ENCODE peak calls at places on chromosomes 5 and 9, in five cellular contexts. One of them, this sample, is unnamed. For H3K36me3 and H3K4me1, the result is how much of the 10 kb centered on the place peaks cover.

GRCh38 chr5:79241535-79241979 is 5.6 kb downstream of the JMY start:
- DNase-seq in SK-N-SH: no peak
- DNase-seq in MM.1S: no peak
- DNase-seq in CD8-positive, alpha-beta T cell: no peak
- DNase-seq in PC-3: peak
- DNase-seq in this sample: no peak

GRCh38 chr5:170533383-170533782 is 29.6 kb downstream of the KCNIP1 start:
- DNase-seq in CD8-positive, alpha-beta T cell: no peak
- DNase-seq in SK-N-SH: no peak
- DNase-seq in MM.1S: no peak
- DNase-seq in PC-3: no peak
- DNase-seq in this sample: no peak

GRCh38 chr5:152177626-152178349 is 227.3 kb downstream of the NMUR2 start:
- DNase-seq in MM.1S: no peak
- DNase-seq in SK-N-SH: no peak
- DNase-seq in CD8-positive, alpha-beta T cell: no peak
- DNase-seq in PC-3: peak
- DNase-seq in this sample: no peak

GRCh38 chr5:96344678-96345612 is 88.1 kb downstream of the PCSK1 start:
- DNase-seq in SK-N-SH: peak
- DNase-seq in CD8-positive, alpha-beta T cell: no peak
- DNase-seq in MM.1S: peak
- DNase-seq in PC-3: peak
- DNase-seq in this sample: peak

GRCh38 chr5:10863763-10864383 is 102.8 kb upstream of the DAP start:
- DNase-seq in CD8-positive, alpha-beta T cell: peak
- DNase-seq in MM.1S: peak
- DNase-seq in PC-3: peak
- DNase-seq in SK-N-SH: peak
- DNase-seq in this sample: peak

GRCh38 chr9:98962181-98962560 is 18.5 kb downstream of the COL15A1 start:
- DNase-seq in CD8-positive, alpha-beta T cell: no peak
- DNase-seq in PC-3: no peak
- DNase-seq in MM.1S: no peak
- DNase-seq in SK-N-SH: no peak
- DNase-seq in this sample: no peak

GRCh38 chr5:79617539-79617938 is 5.3 kb downstream of the TENT2 start:
- DNase-seq in PC-3: no peak
- DNase-seq in MM.1S: no peak
- DNase-seq in CD8-positive, alpha-beta T cell: no peak
- DNase-seq in SK-N-SH: no peak
- DNase-seq in this sample: no peak

GRCh38 chr5:43041131-43041668 is 1.1 kb upstream of the ANXA2R start:
- DNase-seq in MM.1S: no peak
- DNase-seq in SK-N-SH: no peak
- DNase-seq in PC-3: no peak
- DNase-seq in CD8-positive, alpha-beta T cell: peak
- DNase-seq in this sample: no peak

GRCh38 chr5:146428658-146429057 is 18.5 kb upstream of the TCERG1 start:
- DNase-seq in PC-3: peak
- DNase-seq in SK-N-SH: no peak
- DNase-seq in CD8-positive, alpha-beta T cell: no peak
- DNase-seq in MM.1S: peak
- DNase-seq in this sample: no peak

GRCh38 chr5:39192449-39193160 is 26.8 kb downstream of the FYB1 start:
- DNase-seq in MM.1S: no peak
- DNase-seq in CD8-positive, alpha-beta T cell: no peak
- DNase-seq in SK-N-SH: no peak
- DNase-seq in PC-3: no peak
- DNase-seq in this sample: no peak

GRCh38 chr9:36450110-36450732 is 50.2 kb upstream of the RNF38 start:
- DNase-seq in CD8-positive, alpha-beta T cell: no peak
- DNase-seq in SK-N-SH: peak
- DNase-seq in MM.1S: peak
- DNase-seq in PC-3: peak
- DNase-seq in this sample: peak

GRCh38 chr9:108125541-108125940 is 636.0 kb upstream of the KLF4 start:
- DNase-seq in PC-3: no peak
- DNase-seq in CD8-positive, alpha-beta T cell: no peak
- DNase-seq in SK-N-SH: peak
- DNase-seq in MM.1S: no peak
- DNase-seq in this sample: no peak

GRCh38 chr9:99299214-99300102 is 77.4 kb downstream of the SEC61B start:
- DNase-seq in PC-3: peak
- DNase-seq in SK-N-SH: peak
- DNase-seq in MM.1S: no peak
- DNase-seq in CD8-positive, alpha-beta T cell: no peak
- DNase-seq in this sample: no peak

GRCh38 chr5:172414618-172415599 is 39.4 kb downstream of the SH3PXD2B start:
- DNase-seq in SK-N-SH: no peak
- DNase-seq in PC-3: peak
- DNase-seq in CD8-positive, alpha-beta T cell: no peak
- DNase-seq in MM.1S: no peak
- DNase-seq in this sample: no peak

GRCh38 chr5:37308796-37309195 is 59.6 kb upstream of the CPLANE1 start:
- DNase-seq in PC-3: no peak
- DNase-seq in SK-N-SH: no peak
- DNase-seq in CD8-positive, alpha-beta T cell: no peak
- DNase-seq in MM.1S: no peak
- DNase-seq in this sample: no peak

GRCh38 chr5:53262348-53262970 is 152.9 kb upstream of the MOCS2 start:
- DNase-seq in CD8-positive, alpha-beta T cell: no peak
- DNase-seq in MM.1S: no peak
- DNase-seq in SK-N-SH: peak
- DNase-seq in PC-3: peak
- DNase-seq in this sample: no peak

GRCh38 chr5:171310816-171311697 is 2.0 kb downstream of the TLX3 start:
- DNase-seq in MM.1S: no peak
- DNase-seq in PC-3: peak
- DNase-seq in SK-N-SH: no peak
- DNase-seq in CD8-positive, alpha-beta T cell: no peak
- DNase-seq in this sample: no peak

GRCh38 chr9:133483611-133484010 is 4.7 kb upstream of the SLC2A6 start:
- DNase-seq in SK-N-SH: no peak
- DNase-seq in CD8-positive, alpha-beta T cell: no peak
- DNase-seq in PC-3: no peak
- DNase-seq in MM.1S: no peak
- DNase-seq in this sample: no peak

GRCh38 chr5:5542654-5543053 is 120.2 kb downstream of the ICE1 start:
- DNase-seq in CD8-positive, alpha-beta T cell: no peak
- DNase-seq in MM.1S: no peak
- DNase-seq in PC-3: no peak
- DNase-seq in SK-N-SH: peak
- DNase-seq in this sample: no peak

GRCh38 chr5:160959804-160960203 is 107.8 kb upstream of the ATP10B start:
- DNase-seq in SK-N-SH: no peak
- DNase-seq in MM.1S: peak
- DNase-seq in PC-3: peak
- DNase-seq in CD8-positive, alpha-beta T cell: no peak
- DNase-seq in this sample: peak

GRCh38 chr9:126791406-126792230 is 13.2 kb upstream of the ZBTB43 start:
- DNase-seq in SK-N-SH: no peak
- DNase-seq in MM.1S: no peak
- DNase-seq in PC-3: peak
- DNase-seq in CD8-positive, alpha-beta T cell: no peak
- DNase-seq in this sample: peak

GRCh38 chr5:34709861-34710673 is 53.9 kb downstream of the RAI14 start:
- DNase-seq in CD8-positive, alpha-beta T cell: no peak
- DNase-seq in PC-3: peak
- DNase-seq in SK-N-SH: no peak
- DNase-seq in MM.1S: no peak
- DNase-seq in this sample: no peak

GRCh38 chr9:105457560-105458294 is 9.9 kb downstream of the FSD1L start:
- DNase-seq in MM.1S: no peak
- DNase-seq in CD8-positive, alpha-beta T cell: no peak
- DNase-seq in PC-3: no peak
- DNase-seq in SK-N-SH: no peak
- DNase-seq in this sample: no peak

GRCh38 chr9:131227112-131228058 is 48.9 kb downstream of the FAM78A start:
- DNase-seq in PC-3: no peak
- DNase-seq in SK-N-SH: peak
- DNase-seq in MM.1S: no peak
- DNase-seq in CD8-positive, alpha-beta T cell: no peak
- DNase-seq in this sample: no peak

GRCh38 chr5:64344501-64344900 is 161.3 kb upstream of the RGS7BP start:
- DNase-seq in SK-N-SH: no peak
- DNase-seq in PC-3: no peak
- DNase-seq in MM.1S: no peak
- DNase-seq in CD8-positive, alpha-beta T cell: no peak
- DNase-seq in this sample: no peak

GRCh38 chr5:160787247-160787646 is 64.8 kb downstream of the ATP10B start:
- DNase-seq in SK-N-SH: no peak
- DNase-seq in PC-3: peak
- DNase-seq in CD8-positive, alpha-beta T cell: no peak
- DNase-seq in MM.1S: peak
- DNase-seq in this sample: no peak

DNA sequence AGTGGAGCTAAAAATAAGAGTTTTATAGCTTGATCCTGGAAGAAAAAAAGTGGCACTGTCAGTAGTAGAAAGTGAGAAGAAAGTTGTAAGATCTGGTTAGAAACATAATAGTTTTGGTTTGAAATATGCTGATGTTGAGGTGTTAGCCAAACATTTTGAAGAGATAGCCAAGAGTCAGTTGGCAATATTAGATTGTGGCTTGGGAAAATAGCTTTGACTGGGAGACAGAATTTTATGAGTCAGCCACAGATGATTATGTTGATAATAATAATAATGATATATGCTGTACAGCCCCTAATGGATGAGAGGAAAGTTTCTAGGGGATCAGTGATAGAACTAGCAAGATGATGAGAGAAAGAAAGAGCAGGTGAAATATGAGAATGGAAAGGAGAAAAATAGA is 12.4 kb upstream of the CDH18 start:
- DNase-seq in CD8-positive, alpha-beta T cell: no peak
- DNase-seq in PC-3: no peak
- DNase-seq in SK-N-SH: no peak
- DNase-seq in MM.1S: no peak
- DNase-seq in this sample: no peak
- H3K36me3 ChIP-seq in CD8-positive, alpha-beta T cell: under half
- H3K36me3 ChIP-seq in PC-3: under half
- H3K36me3 ChIP-seq in SK-N-SH: under half
- H3K36me3 ChIP-seq in MM.1S: under half
- H3K36me3 ChIP-seq in this sample: under half

GRCh38 chr5:14100281-14100680 is 42.9 kb upstream of the TRIO start:
- DNase-seq in PC-3: peak
- DNase-seq in SK-N-SH: no peak
- DNase-seq in MM.1S: no peak
- DNase-seq in CD8-positive, alpha-beta T cell: no peak
- DNase-seq in this sample: no peak

GRCh38 chr5:14101922-14102321 is 41.2 kb upstream of the TRIO start:
- DNase-seq in PC-3: no peak
- DNase-seq in MM.1S: no peak
- DNase-seq in CD8-positive, alpha-beta T cell: no peak
- DNase-seq in SK-N-SH: no peak
- DNase-seq in this sample: no peak

GRCh38 chr5:14105717-14106435 is 37.3 kb upstream of the TRIO start:
- DNase-seq in MM.1S: no peak
- DNase-seq in PC-3: peak
- DNase-seq in SK-N-SH: no peak
- DNase-seq in CD8-positive, alpha-beta T cell: no peak
- DNase-seq in this sample: peak

GRCh38 chr5:14097998-14098471 is 45.1 kb upstream of the TRIO start:
- DNase-seq in PC-3: peak
- DNase-seq in MM.1S: no peak
- DNase-seq in SK-N-SH: no peak
- DNase-seq in CD8-positive, alpha-beta T cell: no peak
- DNase-seq in this sample: no peak

GRCh38 chr5:14102666-14103065 is 40.5 kb upstream of the TRIO start:
- DNase-seq in MM.1S: no peak
- DNase-seq in CD8-positive, alpha-beta T cell: no peak
- DNase-seq in PC-3: no peak
- DNase-seq in SK-N-SH: no peak
- DNase-seq in this sample: no peak
- H3K4me1 ChIP-seq in MM.1S: under half
- H3K4me1 ChIP-seq in CD8-positive, alpha-beta T cell: under half
- H3K4me1 ChIP-seq in PC-3: under half
- H3K4me1 ChIP-seq in SK-N-SH: under half
- H3K4me1 ChIP-seq in this sample: under half

GRCh38 chr5:72291601-72292000 is 28.4 kb downstream of the MRPS27 start:
- DNase-seq in SK-N-SH: no peak
- DNase-seq in CD8-positive, alpha-beta T cell: no peak
- DNase-seq in MM.1S: no peak
- DNase-seq in PC-3: no peak
- DNase-seq in this sample: no peak
- H3K36me3 ChIP-seq in SK-N-SH: under half
- H3K36me3 ChIP-seq in CD8-positive, alpha-beta T cell: under half
- H3K36me3 ChIP-seq in MM.1S: under half
- H3K36me3 ChIP-seq in PC-3: under half
- H3K36me3 ChIP-seq in this sample: under half

DNA sequence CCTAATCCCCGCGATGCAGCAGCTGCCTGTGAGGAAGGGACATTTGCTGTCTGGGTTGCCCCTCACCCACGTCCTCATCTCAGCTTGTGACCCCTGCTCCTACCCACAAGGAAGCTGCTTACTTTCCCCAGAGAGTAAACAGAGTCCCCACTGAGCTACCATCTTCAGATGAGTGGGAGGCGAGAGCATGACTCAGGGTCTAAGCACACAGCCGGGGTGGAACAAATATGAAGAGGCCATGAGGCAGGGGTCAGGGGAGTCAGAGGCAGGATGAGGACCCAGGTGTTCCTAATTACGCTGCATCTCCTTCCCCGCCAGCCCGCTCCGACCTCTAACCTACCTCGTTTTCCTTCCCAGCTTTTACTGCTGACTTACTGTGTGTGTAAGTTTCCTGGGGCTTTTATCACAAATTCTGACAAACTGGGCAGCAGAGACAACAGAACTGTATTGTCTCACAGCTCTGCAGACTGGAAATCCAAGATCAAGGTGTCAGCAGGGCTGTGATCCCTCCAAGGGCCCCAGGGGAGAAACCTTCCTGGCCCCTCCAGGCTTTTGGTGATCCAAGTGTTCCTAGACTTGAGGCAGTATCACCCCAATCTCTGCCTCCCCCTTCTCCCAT is 94.0 kb upstream of the DNAH5 start:
- DNase-seq in MM.1S: no peak
- DNase-seq in CD8-positive, alpha-beta T cell: no peak
- DNase-seq in SK-N-SH: no peak
- DNase-seq in PC-3: peak
- DNase-seq in this sample: peak
- H3K4me1 ChIP-seq in MM.1S: under half
- H3K4me1 ChIP-seq in CD8-positive, alpha-beta T cell: under half
- H3K4me1 ChIP-seq in SK-N-SH: under half
- H3K4me1 ChIP-seq in PC-3: half or more
- H3K4me1 ChIP-seq in this sample: half or more

DNA sequence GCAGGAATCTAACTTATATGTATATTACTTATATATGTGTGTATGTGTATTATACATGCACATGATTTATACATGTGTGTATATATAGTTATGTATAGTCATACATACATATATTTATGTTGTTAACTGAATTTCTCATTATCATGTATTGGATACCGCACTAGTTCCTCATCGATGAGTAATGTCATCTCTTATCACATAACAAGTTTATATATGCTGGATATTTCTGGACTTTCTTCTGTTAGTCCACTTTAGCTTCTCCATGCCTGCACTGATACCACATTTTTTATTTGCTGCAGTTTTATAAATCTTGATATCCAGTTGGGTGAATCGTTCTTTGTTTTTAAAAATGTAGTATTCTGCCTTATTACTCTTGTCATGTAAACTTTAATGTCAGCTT is 50.2 kb downstream of the APC start:
- DNase-seq in PC-3: no peak
- DNase-seq in SK-N-SH: no peak
- DNase-seq in MM.1S: no peak
- DNase-seq in CD8-positive, alpha-beta T cell: no peak
- DNase-seq in this sample: no peak
- H3K36me3 ChIP-seq in PC-3: under half
- H3K36me3 ChIP-seq in SK-N-SH: under half
- H3K36me3 ChIP-seq in MM.1S: under half
- H3K36me3 ChIP-seq in CD8-positive, alpha-beta T cell: under half
- H3K36me3 ChIP-seq in this sample: under half

This sample was measured in Panc1.